ENCODE peak calls at places on chromosomes 11 and 22, in seven cellular contexts. One of them, this sample, is unnamed.

GRCh38 chr22:45225732-45226560 is 14.7 kb downstream of the KIAA0930 start:
- DNase-seq in body of pancreas: no peak
- DNase-seq in suprapubic skin: peak; percentile 85
- DNase-seq in heart right ventricle: no peak
- DNase-seq in uterus: peak; percentile 40
- DNase-seq in fibroblast of lung: no peak
- DNase-seq in CD8-positive, alpha-beta memory T cell: no peak
- DNase-seq in this sample: no peak

GRCh38 chr11:131910491-131911387 is 540.3 kb downstream of the NTM start:
- DNase-seq in body of pancreas: no peak
- DNase-seq in suprapubic skin: no peak
- DNase-seq in heart right ventricle: no peak
- DNase-seq in uterus: no peak
- DNase-seq in fibroblast of lung: peak; percentile 55
- DNase-seq in CD8-positive, alpha-beta memory T cell: no peak
- DNase-seq in this sample: no peak

GRCh38 chr11:82980947-82981346 is 79.4 kb downstream of the DDIAS start:
- DNase-seq in body of pancreas: no peak
- DNase-seq in suprapubic skin: no peak
- DNase-seq in heart right ventricle: no peak
- DNase-seq in uterus: no peak
- DNase-seq in fibroblast of lung: no peak
- DNase-seq in CD8-positive, alpha-beta memory T cell: no peak
- DNase-seq in this sample: no peak

GRCh38 chr11:13970986-13971385 is 8.5 kb downstream of the SPON1 start:
- DNase-seq in body of pancreas: no peak
- DNase-seq in suprapubic skin: no peak
- DNase-seq in heart right ventricle: no peak
- DNase-seq in uterus: no peak
- DNase-seq in fibroblast of lung: no peak
- DNase-seq in CD8-positive, alpha-beta memory T cell: no peak
- DNase-seq in this sample: no peak

GRCh38 chr11:120335596-120335927 is 651 bp upstream of the ARHGEF12 start:
- DNase-seq in body of pancreas: no peak
- DNase-seq in suprapubic skin: no peak
- DNase-seq in heart right ventricle: no peak
- DNase-seq in uterus: no peak
- DNase-seq in fibroblast of lung: no peak
- DNase-seq in CD8-positive, alpha-beta memory T cell: no peak
- DNase-seq in this sample: no peak

GRCh38 chr11:1089738-1090599 is 15.3 kb downstream of the MUC2 start:
- DNase-seq in body of pancreas: no peak
- DNase-seq in suprapubic skin: no peak
- DNase-seq in heart right ventricle: no peak
- DNase-seq in uterus: no peak
- DNase-seq in fibroblast of lung: no peak
- DNase-seq in CD8-positive, alpha-beta memory T cell: no peak
- DNase-seq in this sample: no peak

GRCh38 chr11:70705930-70706329 is 307.6 kb downstream of the CTTN start:
- DNase-seq in body of pancreas: no peak
- DNase-seq in suprapubic skin: no peak
- DNase-seq in heart right ventricle: no peak
- DNase-seq in uterus: no peak
- DNase-seq in fibroblast of lung: no peak
- DNase-seq in CD8-positive, alpha-beta memory T cell: no peak
- DNase-seq in this sample: no peak

GRCh38 chr11:35619754-35620640 is 1.7 kb downstream of the FJX1 start:
- DNase-seq in body of pancreas: no peak
- DNase-seq in suprapubic skin: no peak
- DNase-seq in heart right ventricle: peak; percentile 34
- DNase-seq in uterus: no peak
- DNase-seq in fibroblast of lung: peak; percentile 49
- DNase-seq in CD8-positive, alpha-beta memory T cell: no peak
- DNase-seq in this sample: peak; percentile 35

GRCh38 chr22:48301421-48301820 is 1526.3 kb downstream of the BRD1 start:
- DNase-seq in body of pancreas: no peak
- DNase-seq in suprapubic skin: no peak
- DNase-seq in heart right ventricle: no peak
- DNase-seq in uterus: no peak
- DNase-seq in fibroblast of lung: no peak
- DNase-seq in CD8-positive, alpha-beta memory T cell: no peak
- DNase-seq in this sample: no peak

GRCh38 chr11:126578426-126578825 is 222.9 kb downstream of the ST3GAL4 start:
- DNase-seq in body of pancreas: no peak
- DNase-seq in suprapubic skin: no peak
- DNase-seq in heart right ventricle: no peak
- DNase-seq in uterus: no peak
- DNase-seq in fibroblast of lung: no peak
- DNase-seq in CD8-positive, alpha-beta memory T cell: no peak
- DNase-seq in this sample: no peak

GRCh38 chr11:77779935-77780334 is 40.6 kb downstream of the RSF1 start:
- DNase-seq in body of pancreas: no peak
- DNase-seq in suprapubic skin: no peak
- DNase-seq in heart right ventricle: no peak
- DNase-seq in uterus: no peak
- DNase-seq in fibroblast of lung: peak; percentile 53
- DNase-seq in CD8-positive, alpha-beta memory T cell: no peak
- DNase-seq in this sample: no peak

GRCh38 chr11:73012121-73012863 is 129.8 kb downstream of the FCHSD2 start:
- DNase-seq in body of pancreas: no peak
- DNase-seq in suprapubic skin: no peak
- DNase-seq in heart right ventricle: no peak
- DNase-seq in uterus: no peak
- DNase-seq in fibroblast of lung: peak; percentile 62
- DNase-seq in CD8-positive, alpha-beta memory T cell: no peak
- DNase-seq in this sample: no peak

GRCh38 chr11:4903484-4903883 is at the start of gene OR51A7:
- DNase-seq in body of pancreas: no peak
- DNase-seq in suprapubic skin: no peak
- DNase-seq in heart right ventricle: no peak
- DNase-seq in uterus: no peak
- DNase-seq in fibroblast of lung: no peak
- DNase-seq in CD8-positive, alpha-beta memory T cell: no peak
- DNase-seq in this sample: no peak

GRCh38 chr11:111378773-111379499 is at the start of gene POU2AF1:
- DNase-seq in body of pancreas: no peak
- DNase-seq in suprapubic skin: peak; percentile 70
- DNase-seq in heart right ventricle: no peak
- DNase-seq in uterus: no peak
- DNase-seq in fibroblast of lung: peak; percentile 74
- DNase-seq in CD8-positive, alpha-beta memory T cell: peak; percentile 82
- DNase-seq in this sample: no peak

GRCh38 chr22:31289335-31289734 is 3.0 kb downstream of the PIK3IP1 start:
- DNase-seq in body of pancreas: no peak
- DNase-seq in suprapubic skin: no peak
- DNase-seq in heart right ventricle: no peak
- DNase-seq in uterus: no peak
- DNase-seq in fibroblast of lung: no peak
- DNase-seq in CD8-positive, alpha-beta memory T cell: no peak
- DNase-seq in this sample: peak; percentile 47

GRCh38 chr11:119363874-119364590 is 17.5 kb downstream of the USP2 start:
- DNase-seq in body of pancreas: peak; percentile 72
- DNase-seq in suprapubic skin: peak; percentile 67
- DNase-seq in heart right ventricle: no peak
- DNase-seq in uterus: peak; percentile 73
- DNase-seq in fibroblast of lung: peak; percentile 20
- DNase-seq in CD8-positive, alpha-beta memory T cell: peak; percentile 54
- DNase-seq in this sample: peak; percentile 78

GRCh38 chr11:46246514-46246913 is 30.9 kb upstream of the CREB3L1 start:
- DNase-seq in body of pancreas: no peak
- DNase-seq in suprapubic skin: no peak
- DNase-seq in heart right ventricle: no peak
- DNase-seq in uterus: no peak
- DNase-seq in fibroblast of lung: peak; percentile 61
- DNase-seq in CD8-positive, alpha-beta memory T cell: no peak
- DNase-seq in this sample: no peak

GRCh38 chr22:22099833-22100812 is 117.5 kb upstream of the TOP3B start:
- DNase-seq in body of pancreas: no peak
- DNase-seq in suprapubic skin: no peak
- DNase-seq in heart right ventricle: no peak
- DNase-seq in uterus: no peak
- DNase-seq in fibroblast of lung: no peak
- DNase-seq in CD8-positive, alpha-beta memory T cell: no peak
- DNase-seq in this sample: no peak

DNA sequence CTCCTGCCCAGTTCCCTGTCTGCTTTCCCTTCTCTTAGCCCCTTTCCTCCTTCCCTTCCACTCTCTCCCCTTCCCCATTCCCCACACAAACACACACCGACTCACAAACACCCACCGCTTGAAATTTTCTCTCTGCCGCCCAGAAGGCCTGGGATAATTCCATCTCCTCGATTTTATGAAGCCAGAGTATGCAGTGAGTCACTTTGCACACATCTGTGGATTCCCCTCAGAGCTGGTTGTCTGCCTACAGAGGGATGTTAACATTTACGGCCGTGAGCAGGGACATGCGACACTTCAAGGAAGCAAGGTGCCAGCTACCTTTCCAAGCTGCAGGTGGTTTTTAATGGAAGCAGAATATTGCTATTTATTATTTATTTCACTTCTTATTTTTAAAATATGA is 332.0 kb downstream of the TENM4 start:
- DNase-seq in body of pancreas: no peak
- DNase-seq in suprapubic skin: no peak
- DNase-seq in heart right ventricle: no peak
- DNase-seq in uterus: no peak
- DNase-seq in fibroblast of lung: peak; percentile 65
- DNase-seq in CD8-positive, alpha-beta memory T cell: no peak
- DNase-seq in this sample: no peak
- H3K27ac ChIP-seq in body of pancreas: no peak overlapping the region
- H3K27ac ChIP-seq in suprapubic skin: no peak overlapping the region
- H3K27ac ChIP-seq in heart right ventricle: no peak overlapping the region
- H3K27ac ChIP-seq in uterus: no peak overlapping the region
- H3K27ac ChIP-seq in fibroblast of lung: no peak overlapping the region
- H3K27ac ChIP-seq in CD8-positive, alpha-beta memory T cell: no peak overlapping the region
- H3K27ac ChIP-seq in this sample: no peak overlapping the region

DNA sequence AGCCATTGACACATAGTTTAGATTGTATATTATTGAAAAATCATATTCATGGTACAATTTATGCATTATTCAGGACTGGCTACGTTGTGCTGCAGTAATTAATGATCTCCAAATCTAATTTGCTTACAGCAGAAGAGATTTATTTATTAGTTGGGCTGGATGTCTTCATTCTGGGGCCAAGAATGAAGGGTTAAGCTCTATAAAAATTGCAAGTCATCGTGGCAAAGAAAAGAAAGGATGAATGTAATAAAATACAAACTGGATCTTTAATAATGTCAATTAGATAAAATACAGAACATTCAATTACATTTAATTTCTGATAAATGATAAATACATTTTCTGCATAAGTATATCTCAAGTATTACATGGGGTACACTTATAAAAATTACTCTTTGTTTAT is 151.8 kb upstream of the ANO5 start:
- DNase-seq in body of pancreas: no peak
- DNase-seq in suprapubic skin: no peak
- DNase-seq in heart right ventricle: no peak
- DNase-seq in uterus: no peak
- DNase-seq in fibroblast of lung: no peak
- DNase-seq in CD8-positive, alpha-beta memory T cell: no peak
- DNase-seq in this sample: no peak
- H3K27ac ChIP-seq in body of pancreas: no peak overlapping the region
- H3K27ac ChIP-seq in suprapubic skin: no peak overlapping the region
- H3K27ac ChIP-seq in heart right ventricle: no peak overlapping the region
- H3K27ac ChIP-seq in uterus: no peak overlapping the region
- H3K27ac ChIP-seq in fibroblast of lung: no peak overlapping the region
- H3K27ac ChIP-seq in CD8-positive, alpha-beta memory T cell: no peak overlapping the region
- H3K27ac ChIP-seq in this sample: no peak overlapping the region

GRCh38 chr11:12186683-12187082 is 76.3 kb downstream of the MICAL2 start:
- DNase-seq in body of pancreas: no peak
- DNase-seq in suprapubic skin: no peak
- DNase-seq in heart right ventricle: no peak
- DNase-seq in uterus: no peak
- DNase-seq in fibroblast of lung: no peak
- DNase-seq in CD8-positive, alpha-beta memory T cell: no peak
- DNase-seq in this sample: no peak

GRCh38 chr11:12184696-12185095 is 74.3 kb downstream of the MICAL2 start:
- DNase-seq in body of pancreas: no peak
- DNase-seq in suprapubic skin: no peak
- DNase-seq in heart right ventricle: no peak
- DNase-seq in uterus: no peak
- DNase-seq in fibroblast of lung: peak; percentile 56
- DNase-seq in CD8-positive, alpha-beta memory T cell: no peak
- DNase-seq in this sample: no peak

GRCh38 chr11:12183827-12184620 is 73.6 kb downstream of the MICAL2 start:
- DNase-seq in body of pancreas: no peak
- DNase-seq in suprapubic skin: no peak
- DNase-seq in heart right ventricle: no peak
- DNase-seq in uterus: no peak
- DNase-seq in fibroblast of lung: no peak
- DNase-seq in CD8-positive, alpha-beta memory T cell: no peak
- DNase-seq in this sample: no peak

GRCh38 chr11:12185914-12186313 is 75.5 kb downstream of the MICAL2 start:
- DNase-seq in body of pancreas: no peak
- DNase-seq in suprapubic skin: no peak
- DNase-seq in heart right ventricle: peak; percentile 53
- DNase-seq in uterus: no peak
- DNase-seq in fibroblast of lung: peak; percentile 94
- DNase-seq in CD8-positive, alpha-beta memory T cell: no peak
- DNase-seq in this sample: no peak

GRCh38 chr11:12185106-12185690 is 74.8 kb downstream of the MICAL2 start:
- DNase-seq in body of pancreas: no peak
- DNase-seq in suprapubic skin: no peak
- DNase-seq in heart right ventricle: no peak
- DNase-seq in uterus: no peak
- DNase-seq in fibroblast of lung: no peak
- DNase-seq in CD8-positive, alpha-beta memory T cell: no peak
- DNase-seq in this sample: no peak
- H3K27ac ChIP-seq in body of pancreas: no peak overlapping the region
- H3K27ac ChIP-seq in suprapubic skin: no peak overlapping the region
- H3K27ac ChIP-seq in heart right ventricle: peak overlapping the region; percentile 41
- H3K27ac ChIP-seq in uterus: peak overlapping the region; percentile 68
- H3K27ac ChIP-seq in fibroblast of lung: no peak overlapping the region
- H3K27ac ChIP-seq in CD8-positive, alpha-beta memory T cell: no peak overlapping the region
- H3K27ac ChIP-seq in this sample: no peak overlapping the region

GRCh38 chr11:59857444-59858434 is 8.5 kb downstream of the TCN1 start:
- DNase-seq in body of pancreas: no peak
- DNase-seq in suprapubic skin: no peak
- DNase-seq in heart right ventricle: no peak
- DNase-seq in uterus: no peak
- DNase-seq in fibroblast of lung: peak; percentile 50
- DNase-seq in CD8-positive, alpha-beta memory T cell: no peak
- DNase-seq in this sample: no peak
- H3K27ac ChIP-seq in body of pancreas: no peak overlapping the region
- H3K27ac ChIP-seq in suprapubic skin: no peak overlapping the region
- H3K27ac ChIP-seq in heart right ventricle: no peak overlapping the region
- H3K27ac ChIP-seq in uterus: no peak overlapping the region
- H3K27ac ChIP-seq in fibroblast of lung: no peak overlapping the region
- H3K27ac ChIP-seq in CD8-positive, alpha-beta memory T cell: peak overlapping the region; percentile 39
- H3K27ac ChIP-seq in this sample: no peak overlapping the region